ENCODE peak calls at places on chromosomes 6 and 20, in eight cellular contexts. B is heart left ventricle; D is hepatocyte; Y is CD8-positive, alpha-beta T cell; K is IMR-90; E is ovary; R is left ventricle myocardium inferior; S is body of pancreas. Z is an unnamed sample.

GRCh38 chr20:19858972-19859371 is 100.9 kb downstream of the RIN2 start:
- DNase-seq in B (no peak), D (no peak), Y (no peak), K (peak; percentile 33), E (no peak), R (no peak), S (no peak), Z (no peak)

GRCh38 chr6:35078896-35079295 is 62.2 kb downstream of the TCP11 start:
- DNase-seq in B (no peak), D (no peak), Y (no peak), K (no peak), E (no peak), R (no peak), S (no peak), Z (no peak)

GRCh38 chr6:35164868-35165267 is 23.7 kb upstream of the TCP11 start:
- DNase-seq in B (no peak), D (no peak), Y (no peak), K (no peak), E (no peak), R (no peak), S (no peak), Z (no peak)

GRCh38 chr6:32843979-32844838 is at the start of gene PSMB8:
- DNase-seq in B (peak; percentile 95), D (peak; percentile 97), Y (peak; percentile 97), K (peak; percentile 90), E (peak; percentile 94), R (peak; percentile 95), S (peak; percentile 99), Z (peak; percentile 96)

GRCh38 chr6:81067057-81067456 is 685.4 kb downstream of the TENT5A start:
- DNase-seq in B (no peak), D (no peak), Y (no peak), K (no peak), E (no peak), R (no peak), S (no peak), Z (no peak)

GRCh38 chr6:168058691-168059551 is 20.1 kb downstream of the FRMD1 start:
- DNase-seq in B (no peak), D (no peak), Y (no peak), K (no peak), E (no peak), R (no peak), S (no peak), Z (no peak)

GRCh38 chr20:528923-529594 is 14.5 kb downstream of the CSNK2A1 start:
- DNase-seq in B (no peak), D (no peak), Y (no peak), K (peak; percentile 93), E (no peak), R (no peak), S (no peak), Z (no peak)

GRCh38 chr6:84774174-84775158 is 10.1 kb upstream of the TBX18 start:
- DNase-seq in B (peak; percentile 57), D (peak; percentile 76), Y (no peak), K (no peak), E (peak; percentile 19), R (peak; percentile 58), S (peak; percentile 45), Z (no peak)

GRCh38 chr20:59603727-59604608 is at the start of gene PHACTR3:
- DNase-seq in B (no peak), D (peak; percentile 14), Y (no peak), K (no peak), E (peak; percentile 54), R (no peak), S (no peak), Z (no peak)

GRCh38 chr20:19688031-19688806 is 69.8 kb upstream of the RIN2 start:
- DNase-seq in B (peak; percentile 63), D (peak; percentile 83), Y (no peak), K (peak; percentile 92), E (peak; percentile 58), R (peak; percentile 80), S (peak; percentile 76), Z (peak; percentile 48)

GRCh38 chr6:7505196-7505699 is 36.2 kb upstream of the DSP start:
- DNase-seq in B (no peak), D (peak; percentile 88), Y (no peak), K (peak; percentile 85), E (no peak), R (no peak), S (peak; percentile 47), Z (no peak)

GRCh38 chr6:27188206-27188884 is 59.2 kb upstream of the PRSS16 start:
- DNase-seq in B (peak; percentile 28), D (peak; percentile 80), Y (peak; percentile 23), K (peak; percentile 84), E (peak; percentile 52), R (peak; percentile 28), S (peak; percentile 60), Z (no peak)

GRCh38 chr20:35463455-35464300 is 8.3 kb downstream of the CEP250 start:
- DNase-seq in B (peak; percentile 44), D (peak; percentile 84), Y (peak; percentile 62), K (peak; percentile 71), E (peak; percentile 40), R (no peak), S (peak; percentile 73), Z (no peak)

GRCh38 chr20:17749979-17750721 is 50.4 kb downstream of the BANF2 start:
- DNase-seq in B (peak; percentile 79), D (no peak), Y (no peak), K (peak; percentile 65), E (no peak), R (peak; percentile 73), S (peak; percentile 60), Z (no peak)

GRCh38 chr6:90319979-90320667 is 23.5 kb upstream of the BACH2 start:
- DNase-seq in B (no peak), D (no peak), Y (no peak), K (no peak), E (no peak), R (no peak), S (no peak), Z (no peak)

GRCh38 chr6:127342946-127343752 is at the start of gene ECHDC1:
- DNase-seq in B (peak; percentile 71), D (peak; percentile 80), Y (peak; percentile 70), K (peak; percentile 66), E (peak; percentile 65), R (peak; percentile 56), S (peak; percentile 50), Z (peak; percentile 6)

DNA sequence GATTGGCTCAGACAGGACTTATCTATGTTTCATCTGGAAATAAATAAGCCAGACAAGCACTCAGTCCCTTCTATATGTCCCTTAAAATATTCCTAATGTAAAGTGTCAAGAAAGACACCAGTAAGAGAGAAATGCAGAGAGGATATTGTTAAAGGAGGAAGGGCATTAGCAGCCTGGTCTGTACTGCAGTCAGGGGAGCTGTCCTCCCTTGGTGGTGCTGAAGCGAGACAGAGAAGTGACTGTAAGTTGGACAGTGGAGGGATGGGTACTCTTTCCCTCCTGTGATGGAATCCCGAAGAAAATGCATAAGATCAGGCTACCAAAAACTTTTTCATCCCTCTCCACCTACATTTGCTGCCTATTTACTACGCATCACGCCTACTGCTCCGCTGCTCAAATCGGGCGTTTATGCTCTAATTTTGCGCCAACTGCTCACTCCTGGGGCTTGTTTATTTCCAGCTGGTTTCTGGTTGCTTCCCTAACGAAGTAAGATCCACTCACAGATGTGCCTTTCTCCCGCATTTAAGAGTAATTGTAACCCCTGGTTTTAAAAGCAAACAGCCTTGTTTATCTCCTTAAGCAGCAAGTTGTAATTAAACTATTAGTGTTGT is 35.2 kb downstream of the PHACTR1 start:
- DNase-seq in B (peak; percentile 50), D (peak; percentile 85), Y (peak; percentile 10), K (peak; percentile 12), E (peak; percentile 20), R (peak; percentile 42), S (peak; percentile 47), Z (no peak)
- H3K9me3 ChIP-seq in B (no peaks in the 10 kb centered on the region), D (no peaks in the 10 kb centered on the region), Y (no peaks in the 10 kb centered on the region), K (no peaks in the 10 kb centered on the region), E (no peaks in the 10 kb centered on the region), R (no peaks in the 10 kb centered on the region), S (no peaks in the 10 kb centered on the region), Z (no peaks in the 10 kb centered on the region)

GRCh38 chr20:15582146-15582776 is 991.0 kb downstream of the KIF16B start:
- DNase-seq in B (no peak), D (no peak), Y (no peak), K (peak; percentile 57), E (no peak), R (no peak), S (no peak), Z (no peak)
- H3K27ac ChIP-seq in B (no peak overlapping the region), D (no peak overlapping the region), Y (no peak overlapping the region), K (no peak overlapping the region), E (no peak overlapping the region), R (no peak overlapping the region), S (no peak overlapping the region), Z (no peak overlapping the region)

GRCh38 chr6:170033666-170034065 is 257.2 kb downstream of the DLL1 start:
- DNase-seq in B (peak; percentile 14), D (no peak), Y (no peak), K (no peak), E (no peak), R (no peak), S (peak; percentile 1), Z (no peak)

GRCh38 chr6:170036916-170037315 is 254.0 kb downstream of the DLL1 start:
- DNase-seq in B (peak; percentile 5), D (no peak), Y (no peak), K (no peak), E (peak; percentile 5), R (no peak), S (no peak), Z (no peak)

GRCh38 chr6:170034294-170034693 is 256.6 kb downstream of the DLL1 start:
- DNase-seq in B (peak; percentile 27), D (no peak), Y (no peak), K (no peak), E (peak; percentile 1), R (no peak), S (no peak), Z (no peak)

GRCh38 chr6:170035896-170036295 is 255.0 kb downstream of the DLL1 start:
- DNase-seq in B (no peak), D (no peak), Y (no peak), K (no peak), E (peak; percentile 4), R (no peak), S (no peak), Z (no peak)

GRCh38 chr6:170035104-170035503 is 255.8 kb downstream of the DLL1 start:
- DNase-seq in B (no peak), D (no peak), Y (no peak), K (no peak), E (no peak), R (no peak), S (no peak), Z (no peak)
- H3K9me3 ChIP-seq in B (no peaks in the 10 kb centered on the region), D (no peaks in the 10 kb centered on the region), Y (no peaks in the 10 kb centered on the region), K (peaks cover 39% of the 10 kb centered on the region), E (no peaks in the 10 kb centered on the region), R (peaks cover 8% of the 10 kb centered on the region), S (no peaks in the 10 kb centered on the region), Z (peaks cover 3% of the 10 kb centered on the region)

DNA sequence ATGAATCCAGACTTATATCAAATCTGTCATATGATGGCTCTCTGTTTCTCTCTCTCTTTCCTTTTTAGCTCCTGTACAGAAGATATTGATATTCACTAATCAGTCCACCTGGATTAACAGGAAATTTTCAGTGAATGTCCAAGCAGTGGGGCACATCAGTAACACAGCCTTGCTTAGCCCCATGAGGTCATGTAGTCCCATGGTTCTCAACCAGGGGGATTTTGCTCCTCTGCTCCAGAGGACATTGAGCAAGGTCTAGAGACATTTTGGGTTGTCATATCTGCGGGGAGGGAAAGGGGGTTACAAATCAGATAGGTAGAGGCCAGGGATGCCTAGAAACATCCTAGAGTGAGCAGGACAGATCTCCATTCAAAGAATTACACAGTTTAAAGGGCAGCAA is 810 bp downstream of the GSTA1 start:
- DNase-seq in B (no peak), D (no peak), Y (no peak), K (no peak), E (no peak), R (no peak), S (no peak), Z (no peak)
- H3K27ac ChIP-seq in B (no peak overlapping the region), D (peak overlapping the region; percentile 13), Y (no peak overlapping the region), K (no peak overlapping the region), E (no peak overlapping the region), R (no peak overlapping the region), S (peak overlapping the region; percentile 57), Z (no peak overlapping the region)

GRCh38 chr6:23111984-23112383 is 542.6 kb downstream of the HDGFL1 start:
- DNase-seq in B (no peak), D (no peak), Y (no peak), K (peak; percentile 83), E (no peak), R (no peak), S (no peak), Z (no peak)
- H3K9me3 ChIP-seq in B (peaks cover 18% of the 10 kb centered on the region), D (no peaks in the 10 kb centered on the region), Y (no peaks in the 10 kb centered on the region), K (peaks cover 13% of the 10 kb centered on the region), E (no peaks in the 10 kb centered on the region), R (peaks cover 25% of the 10 kb centered on the region), S (no peaks in the 10 kb centered on the region), Z (peaks cover 7% of the 10 kb centered on the region)

Z was measured in thoracic aorta.